ENCODE peak calls at places on chromosomes 6 and 20, in nine cellular contexts. T is left ventricle myocardium inferior, V is fibroblast of the aortic adventitia, L is foreskin fibroblast, Q is H9, Y is WTC11, Z is pancreas, E is transverse colon, W is cardiac muscle cell. G is an unnamed sample.
A peak's percentile ranks its signal among the peaks of the same experiment; 100 is the strongest.

GRCh38 chr6:52373294-52373693 is 11.3 kb downstream of the PAQR8 start:
- DNase-seq in W (no peak), L (no peak), Y (no peak), Z (no peak), Q (no peak), E (no peak), V (no peak), T (no peak), G (no peak)

GRCh38 chr6:141878686-141879085 is 254.0 kb upstream of the GJE1 start:
- DNase-seq in L (no peak), T (no peak), E (no peak), W (no peak), Y (no peak), Q (no peak), V (no peak), Z (no peak), G (no peak)

GRCh38 chr6:39295538-39295937 is 18.7 kb downstream of the KCNK17 start:
- DNase-seq in V (peak; percentile 18), T (no peak), Q (no peak), Z (no peak), L (no peak), W (no peak), E (no peak), Y (no peak), G (no peak)

GRCh38 chr6:91278416-91278815 is 691.5 kb upstream of the MAP3K7 start:
- DNase-seq in Z (no peak), W (no peak), Q (no peak), T (no peak), L (no peak), V (no peak), E (no peak), Y (no peak), G (no peak)

GRCh38 chr20:57930328-57930727 is 220.5 kb upstream of the PMEPA1 start:
- DNase-seq in Q (no peak), Z (no peak), L (no peak), V (no peak), T (no peak), E (no peak), W (no peak), Y (no peak), G (no peak)

GRCh38 chr6:108643184-108643583 is 82.5 kb downstream of the FOXO3 start:
- DNase-seq in V (no peak), Y (no peak), Z (no peak), E (no peak), L (no peak), W (no peak), T (no peak), Q (no peak), G (no peak)

GRCh38 chr20:51411867-51412266 is 130.7 kb downstream of the NFATC2 start:
- DNase-seq in L (no peak), T (no peak), E (no peak), W (no peak), Z (no peak), V (no peak), Q (no peak), Y (no peak), G (no peak)

GRCh38 chr20:45450097-45450818 is 19.3 kb upstream of the WFDC2 start:
- DNase-seq in Z (no peak), T (no peak), E (peak; percentile 23), L (peak; percentile 30), V (peak; percentile 72), W (peak; percentile 54), Q (peak; percentile 47), Y (no peak), G (no peak)

GRCh38 chr6:150720774-150721233 is 121.1 kb downstream of the PLEKHG1 start:
- DNase-seq in Z (no peak), E (no peak), V (peak; percentile 52), Y (no peak), Q (no peak), L (no peak), T (no peak), W (no peak), G (no peak)

GRCh38 chr20:24781061-24781980 is 167.7 kb upstream of the CST7 start:
- DNase-seq in L (peak; percentile 16), V (peak; percentile 60), W (peak; percentile 33), T (no peak), E (no peak), Z (no peak), Q (peak; percentile 54), Y (peak; percentile 44), G (no peak)

GRCh38 chr6:71482742-71483141 is 194.1 kb downstream of the OGFRL1 start:
- DNase-seq in Y (no peak), Q (no peak), T (no peak), W (no peak), L (no peak), V (peak; percentile 47), E (no peak), Z (no peak), G (no peak)

GRCh38 chr6:84871925-84872324 is 107.5 kb upstream of the TBX18 start:
- DNase-seq in L (no peak), V (no peak), W (no peak), E (no peak), Z (no peak), Y (no peak), Q (no peak), T (no peak), G (no peak)

DNA sequence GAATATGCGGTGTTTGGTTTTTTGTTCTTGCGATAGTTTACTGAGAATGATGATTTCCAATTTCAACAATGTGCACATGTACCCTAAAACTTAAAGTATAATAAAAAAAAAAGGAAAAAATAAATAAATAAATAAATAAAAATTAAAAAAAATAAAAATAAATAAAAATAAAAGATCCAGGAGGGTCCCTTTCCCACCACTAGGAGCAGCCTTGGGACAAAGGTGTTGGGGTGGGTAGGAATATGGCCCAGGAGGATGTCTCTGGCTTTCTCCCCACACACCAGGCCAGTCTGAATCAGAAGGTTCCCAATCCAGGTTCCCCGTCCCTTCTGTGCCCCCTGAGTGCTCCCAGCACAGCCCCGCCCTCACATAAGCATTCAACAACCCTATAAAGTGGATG is 9.5 kb downstream of the LRFN2 start:
- DNase-seq in L (no peak), T (no peak), Q (no peak), E (no peak), Z (no peak), V (no peak), Y (no peak), W (no peak), G (no peak)
- TF ChIP-seq CTCF in L (no peak), T (no peak), Q (peak; percentile 48), E (no peak), Z (no peak), V (peak; percentile 39), Y (no peak), W (no peak), G (peak; percentile 32)

DNA sequence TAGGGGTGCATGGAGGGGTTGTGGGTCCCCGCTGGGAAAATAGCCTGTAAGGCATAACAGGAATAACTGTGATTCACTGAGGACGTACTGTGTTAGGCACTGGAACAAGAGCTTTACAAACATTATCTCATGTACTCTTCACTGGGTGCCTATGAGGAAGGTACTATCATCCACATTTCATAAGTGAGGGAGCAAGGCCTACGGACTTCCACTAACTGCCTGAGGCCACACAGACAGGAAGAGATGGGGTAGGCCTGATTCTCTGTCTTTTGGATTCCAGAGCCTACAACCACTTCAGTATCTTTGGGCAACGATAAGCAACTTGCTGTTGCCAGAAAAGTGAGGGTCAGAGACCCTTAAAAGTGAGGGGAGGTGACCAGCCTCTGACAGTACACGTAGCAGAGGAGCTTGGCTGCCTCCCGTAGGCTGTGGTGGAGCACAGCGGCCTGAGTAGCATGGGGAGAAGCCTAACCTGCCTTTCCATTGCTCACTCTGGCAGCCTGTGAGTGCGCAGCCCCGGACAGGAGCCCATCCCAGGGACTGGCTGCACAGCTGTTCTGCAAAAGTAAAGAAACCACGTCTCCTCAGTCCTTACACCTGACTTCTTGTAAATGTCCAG is 30.4 kb downstream of the PSMB1 start:
- DNase-seq in W (peak; percentile 54), T (no peak), Z (no peak), Y (peak; percentile 62), E (no peak), L (no peak), V (peak; percentile 4), Q (peak; percentile 71), G (no peak)
- TF ChIP-seq CTCF in W (peak; percentile 41), T (peak; percentile 16), Z (no peak), Y (no peak), E (no peak), L (peak; percentile 47), V (no peak), Q (peak; percentile 72), G (no peak)

GRCh38 chr6:30679765-30680535 is 6.5 kb downstream of the PPP1R18 start:
- DNase-seq in V (no peak), Y (no peak), W (no peak), Z (no peak), L (no peak), E (no peak), T (no peak), Q (no peak), G (no peak)

GRCh38 chr6:30676660-30677270 is 4.0 kb upstream of the DHX16 start:
- DNase-seq in T (no peak), Q (no peak), Z (no peak), E (no peak), V (no peak), W (no peak), Y (no peak), L (no peak), G (no peak)

GRCh38 chr6:30681696-30682180 is 4.7 kb downstream of the PPP1R18 start:
- DNase-seq in W (no peak), L (no peak), T (no peak), Q (no peak), Y (no peak), E (no peak), V (no peak), Z (no peak), G (no peak)

GRCh38 chr6:30682181-30683117 is 4.0 kb downstream of the PPP1R18 start:
- DNase-seq in Y (peak; percentile 42), Q (peak; percentile 54), W (peak; percentile 68), V (peak; percentile 82), Z (peak; percentile 72), L (peak; percentile 93), E (peak; percentile 89), T (peak; percentile 85), G (no peak)

GRCh38 chr6:30678964-30679726 is 6.3 kb upstream of the DHX16 start:
- DNase-seq in E (peak; percentile 91), V (peak; percentile 77), Z (peak; percentile 74), Q (peak; percentile 89), Y (peak; percentile 94), W (peak; percentile 87), L (peak; percentile 67), T (peak; percentile 88), G (peak; percentile 94)
- TF ChIP-seq CTCF in E (peak; percentile 96), V (peak; percentile 97), Z (peak; percentile 90), Q (peak; percentile 98), Y (peak; percentile 93), W (peak; percentile 96), L (peak; percentile 96), T (peak; percentile 98), G (peak; percentile 90)

GRCh38 chr6:92779758-92780157 is 639.6 kb downstream of the EPHA7 start:
- DNase-seq in L (peak; percentile 1), Z (peak; percentile 17), T (no peak), E (no peak), W (peak; percentile 78), Q (no peak), V (peak; percentile 18), Y (no peak), G (peak; percentile 70)

DNA sequence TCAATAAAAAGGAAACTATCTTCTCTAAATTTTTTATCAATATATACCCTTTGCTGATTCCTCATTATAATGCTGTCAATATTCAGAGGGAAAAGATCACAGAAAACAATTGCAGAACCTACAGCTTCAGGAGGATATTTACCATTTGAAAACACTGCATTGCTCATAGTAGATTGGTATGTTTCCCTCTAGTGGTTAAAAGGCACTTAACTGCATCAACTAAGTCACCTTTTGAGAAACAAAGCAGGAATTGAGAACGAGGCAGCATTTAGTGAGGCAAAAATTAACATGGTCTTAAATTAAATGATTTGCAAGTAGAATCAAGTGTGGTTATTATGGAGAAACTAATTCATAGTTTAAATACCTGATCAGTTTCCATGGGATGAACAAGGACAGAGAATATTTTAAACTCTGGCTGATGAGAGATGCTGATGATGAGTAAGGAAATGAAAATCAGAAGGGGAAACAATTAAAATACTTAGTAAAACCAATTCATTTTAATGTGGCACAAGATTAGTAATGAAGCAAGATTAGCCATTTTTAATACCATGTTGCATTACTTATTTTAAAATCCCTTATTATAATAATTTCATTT is 642.1 kb downstream of the EPHA7 start:
- DNase-seq in T (no peak), Z (no peak), Y (no peak), E (no peak), L (no peak), Q (no peak), V (no peak), W (peak; percentile 62), G (no peak)
- TF ChIP-seq CTCF in T (peak; percentile 58), Z (no peak), Y (peak; percentile 49), E (peak; percentile 14), L (no peak), Q (peak; percentile 79), V (peak; percentile 21), W (peak; percentile 55), G (peak; percentile 63)

G was measured in mesothelial cell of epicardium.